ENCODE peak calls at places on chromosomes 2 and 18, in eight cellular contexts. M, E, Q, G, F, J, V and H are unnamed samples.

GRCh38 chr2:109062558-109063325 is 66.3 kb upstream of the SH3RF3 start:
- DNase-seq in Q (no peak), V (no peak), M (no peak), J (no peak), G (no peak), E (no peak), F (no peak), H (no peak)

GRCh38 chr2:85997016-85997970 is 108.4 kb downstream of the POLR1A start:
- DNase-seq in M (no peak), E (peak), V (peak), J (no peak), F (peak), G (no peak), Q (no peak), H (no peak)

GRCh38 chr2:168798888-168799410 is 3.5 kb upstream of the NOSTRIN start:
- DNase-seq in F (no peak), J (no peak), Q (no peak), G (no peak), E (no peak), M (no peak), V (no peak), H (no peak)

GRCh38 chr2:54454922-54455583 is 1.1 kb upstream of the SPTBN1 start:
- DNase-seq in Q (no peak), M (no peak), J (peak), F (no peak), E (no peak), V (no peak), G (no peak), H (no peak)

GRCh38 chr18:46623541-46623940 is 33.5 kb downstream of the LOXHD1 start:
- DNase-seq in Q (peak), M (no peak), V (peak), E (no peak), G (no peak), F (peak), J (no peak), H (no peak)

GRCh38 chr2:121338281-121338680 is 53.3 kb upstream of the TFCP2L1 start:
- DNase-seq in G (no peak), J (no peak), V (no peak), Q (no peak), M (no peak), E (no peak), F (no peak), H (no peak)

GRCh38 chr18:35005963-35006577 is 35.1 kb upstream of the MAPRE2 start:
- DNase-seq in M (no peak), F (peak), E (no peak), J (no peak), Q (peak), G (no peak), V (peak), H (no peak)

GRCh38 chr2:207330912-207331311 is 165.2 kb upstream of the KLF7 start:
- DNase-seq in G (no peak), Q (peak), J (no peak), F (peak), M (no peak), V (peak), E (peak), H (peak)

GRCh38 chr2:240208631-240209211 is 68.3 kb upstream of the OTOS start:
- DNase-seq in G (no peak), F (no peak), V (no peak), M (no peak), E (peak), J (no peak), Q (no peak), H (no peak)

GRCh38 chr2:71950256-71951066 is 197.2 kb downstream of the CYP26B1 start:
- DNase-seq in J (no peak), M (peak), F (peak), E (peak), G (no peak), Q (no peak), V (no peak), H (no peak)

GRCh38 chr18:9094307-9095226 is 7.9 kb upstream of the NDUFV2 start:
- DNase-seq in G (no peak), V (peak), M (no peak), F (peak), E (no peak), Q (peak), J (no peak), H (peak)

GRCh38 chr2:94871226-94872087 is at the start of gene TEKT4:
- DNase-seq in F (no peak), E (no peak), Q (no peak), V (no peak), J (no peak), M (no peak), G (no peak), H (no peak)

GRCh38 chr18:57466745-57467144 is 31.6 kb downstream of the ONECUT2 start:
- DNase-seq in Q (peak), G (no peak), V (no peak), M (no peak), F (no peak), E (no peak), J (no peak), H (no peak)
- TF ChIP-seq CTCF in Q (no peak), G (no peak), V (no peak), M (no peak), F (no peak), E (no peak), J (no peak), H (no peak)

DNA sequence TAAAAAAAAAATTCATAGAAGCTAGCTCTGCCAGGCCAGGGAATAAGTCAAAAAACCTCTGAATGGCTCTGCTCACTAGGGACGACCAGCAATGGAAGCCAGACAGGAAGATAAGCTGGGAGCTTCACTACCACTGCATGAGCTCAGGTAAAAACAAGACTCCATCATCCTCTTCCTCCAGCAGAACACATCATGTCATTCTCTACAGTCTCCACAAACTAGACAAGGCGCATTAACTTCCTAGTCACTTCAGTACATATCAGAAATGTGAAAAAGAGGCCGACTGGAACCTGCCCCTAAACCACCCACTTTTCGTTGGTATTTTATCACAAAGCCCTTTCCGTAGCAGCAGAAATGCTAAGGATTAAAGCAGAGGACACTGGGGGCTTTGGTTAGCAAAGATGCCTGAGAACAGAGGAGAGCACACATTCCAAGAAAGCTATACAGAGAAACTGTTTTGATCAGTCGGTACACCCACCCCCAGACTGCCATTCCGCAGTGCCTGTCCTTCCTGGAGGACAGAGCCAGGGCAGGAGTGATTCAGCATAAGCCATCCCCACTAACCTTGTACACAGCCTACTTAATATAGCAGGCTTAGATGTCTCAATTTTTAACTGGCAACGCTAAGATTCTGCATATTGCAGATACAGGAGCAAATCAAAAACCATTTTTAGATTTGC is 53.4 kb downstream of the AAK1 start:
- DNase-seq in G (no peak), Q (no peak), F (peak), J (no peak), E (no peak), V (peak), M (no peak), H (no peak)
- H3K4me3 ChIP-seq in G (no peak), Q (no peak), F (no peak), J (no peak), E (no peak), V (no peak), M (no peak), H (no peak)

DNA sequence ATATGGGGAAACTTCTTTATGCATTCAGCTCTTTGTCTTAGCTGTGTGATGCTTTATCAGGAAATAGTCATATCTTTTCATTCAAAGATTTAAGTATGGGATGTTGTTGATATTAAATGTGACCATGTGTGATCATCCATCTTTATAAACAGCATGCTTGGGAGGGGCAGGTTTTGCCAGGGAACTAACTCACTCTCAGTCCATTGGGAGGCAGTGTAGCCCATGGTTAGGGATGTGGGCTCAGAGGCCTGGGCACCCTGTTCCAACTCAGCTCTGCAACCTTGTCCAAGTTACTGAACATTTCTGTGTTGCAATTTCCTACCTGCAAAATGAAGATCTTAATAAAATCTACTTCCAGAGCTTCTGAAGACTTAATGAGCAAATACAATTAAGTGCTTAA is 92.0 kb upstream of the BCL2L11 start:
- DNase-seq in M (no peak), E (no peak), G (no peak), J (no peak), F (no peak), Q (peak), V (peak), H (no peak)
- TF ChIP-seq CTCF in M (no peak), E (no peak), G (no peak), J (no peak), F (no peak), Q (peak), V (peak), H (no peak)

GRCh38 chr2:232926448-232927040 is 56.5 kb downstream of the SNORC start:
- DNase-seq in Q (no peak), E (no peak), G (no peak), F (no peak), J (no peak), V (no peak), M (no peak), H (no peak)

GRCh38 chr2:232927793-232928563 is 57.9 kb downstream of the SNORC start:
- DNase-seq in E (no peak), G (no peak), J (peak), V (no peak), M (no peak), F (no peak), Q (no peak), H (no peak)

GRCh38 chr2:232929303-232930123 is 59.4 kb downstream of the SNORC start:
- DNase-seq in J (no peak), Q (no peak), E (no peak), F (no peak), M (no peak), G (no peak), V (no peak), H (no peak)

GRCh38 chr2:232927041-232927792 is 57.2 kb downstream of the SNORC start:
- DNase-seq in M (no peak), J (no peak), E (no peak), F (peak), G (no peak), V (no peak), Q (no peak), H (no peak)

GRCh38 chr2:232928564-232929302 is 58.7 kb downstream of the SNORC start:
- DNase-seq in F (no peak), Q (no peak), G (no peak), J (peak), E (no peak), M (no peak), V (no peak), H (no peak)
- H3K4me3 ChIP-seq in F (no peak), Q (no peak), G (no peak), J (no peak), E (peak), M (no peak), V (no peak), H (no peak)

GRCh38 chr2:241658296-241658695 is 20.8 kb downstream of the ATG4B start:
- DNase-seq in G (no peak), Q (no peak), E (no peak), V (no peak), J (no peak), M (no peak), F (no peak), H (no peak)
- TF ChIP-seq CTCF in G (no peak), Q (no peak), E (no peak), V (no peak), J (no peak), M (no peak), F (no peak), H (no peak)